ENCODE peak calls at places on chromosome 2, in four cellular contexts. M, R, O and T are unnamed samples.

GRCh38 chr2:149657393-149657792 is 69.8 kb upstream of the MMADHC start:
- DNase-seq in M (no peak), R (no peak), O (no peak), T (no peak)

GRCh38 chr2:21008790-21009661 is 34.8 kb downstream of the APOB start:
- DNase-seq in M (no peak), R (no peak), O (no peak), T (no peak)

GRCh38 chr2:82795446-82795845 is 1663.6 kb downstream of the SUCLG1 start:
- DNase-seq in M (peak), R (no peak), O (peak), T (no peak)

GRCh38 chr2:225100856-225101294 is 58.6 kb upstream of the DOCK10 start:
- DNase-seq in M (peak), R (no peak), O (peak), T (no peak)

GRCh38 chr2:231199219-231199618 is 788 bp downstream of the ARMC9 start:
- DNase-seq in M (peak), R (no peak), O (peak), T (no peak)

GRCh38 chr2:181444654-181445053 is 12.5 kb upstream of the ITGA4 start:
- DNase-seq in M (no peak), R (no peak), O (no peak), T (no peak)

GRCh38 chr2:189149981-189150380 is 29.6 kb downstream of the COL5A2 start:
- DNase-seq in M (peak), R (no peak), O (peak), T (no peak)

GRCh38 chr2:145484443-145485086 is 964.6 kb upstream of the ZEB2 start:
- DNase-seq in M (peak), R (no peak), O (peak), T (no peak)